ENCODE peak calls at places on chromosomes 1 and 21, in nine cellular contexts. T, M, J, V, O, S, E, Q and X are unnamed samples.

GRCh38 chr1:185440877-185441276 is 123.8 kb upstream of the IVNS1ABP start:
- DNase-seq in S (no peak), Q (no peak), J (no peak), O (no peak), M (no peak), T (peak), V (no peak), E (peak), X (peak)

GRCh38 chr1:173122958-173123852 is 72.5 kb upstream of the TNFSF18 start:
- DNase-seq in S (no peak), J (peak), M (no peak), T (peak), V (peak), E (peak), Q (peak), O (no peak), X (peak)

GRCh38 chr1:109193653-109194590 is 19.8 kb upstream of the SARS1 start:
- DNase-seq in Q (peak), S (peak), O (peak), E (peak), J (no peak), V (peak), M (peak), T (peak), X (peak)

GRCh38 chr1:202964755-202965440 is 2.2 kb downstream of the CYB5R1 start:
- DNase-seq in E (no peak), V (peak), J (no peak), S (no peak), T (no peak), M (no peak), Q (no peak), O (no peak), X (no peak)

GRCh38 chr1:113321761-113322387 is 68.4 kb upstream of the MAGI3 start:
- DNase-seq in S (no peak), T (no peak), O (no peak), M (no peak), Q (no peak), J (no peak), E (no peak), V (no peak), X (no peak)

GRCh38 chr21:42151148-42152074 is 67.5 kb upstream of the ABCG1 start:
- DNase-seq in V (no peak), S (no peak), O (no peak), M (no peak), E (no peak), Q (no peak), J (no peak), T (no peak), X (no peak)

GRCh38 chr1:172417552-172417951 is 2.9 kb upstream of the C1orf105 start:
- DNase-seq in T (peak), S (no peak), M (no peak), E (peak), J (no peak), V (no peak), Q (no peak), O (no peak), X (peak)

GRCh38 chr1:5267603-5268235 is 613.3 kb downstream of the AJAP1 start:
- DNase-seq in M (no peak), V (no peak), Q (no peak), J (no peak), O (no peak), E (no peak), S (no peak), T (no peak), X (no peak)

GRCh38 chr1:212106286-212106792 is 70.8 kb downstream of the DTL start:
- DNase-seq in O (no peak), E (no peak), M (no peak), Q (no peak), J (no peak), S (no peak), T (no peak), V (no peak), X (no peak)

GRCh38 chr21:34122047-34122446 is 48.7 kb downstream of the MRPS6 start:
- DNase-seq in V (no peak), M (no peak), Q (no peak), J (no peak), E (no peak), O (no peak), S (no peak), T (no peak), X (no peak)

GRCh38 chr1:200367841-200368534 is 41.8 kb downstream of the ZNF281 start:
- DNase-seq in O (no peak), E (peak), J (no peak), M (no peak), V (no peak), T (no peak), S (no peak), Q (no peak), X (peak)

GRCh38 chr1:153777648-153778047 is 2.4 kb downstream of the SLC27A3 start:
- DNase-seq in T (no peak), S (no peak), J (no peak), V (no peak), O (no peak), E (no peak), M (no peak), Q (no peak), X (no peak)

GRCh38 chr1:6513296-6513928 is 21.9 kb upstream of the PLEKHG5 start:
- DNase-seq in Q (no peak), J (no peak), S (no peak), E (no peak), V (no peak), M (no peak), O (no peak), T (no peak), X (no peak)

GRCh38 chr1:185733818-185734709 is at the start of gene HMCN1:
- DNase-seq in V (peak), J (no peak), T (peak), E (peak), S (no peak), O (peak), M (no peak), Q (no peak), X (peak)

GRCh38 chr1:3890389-3891328 is 9.4 kb downstream of the C1orf174 start:
- DNase-seq in V (peak), J (no peak), Q (peak), O (no peak), S (no peak), T (no peak), M (peak), E (no peak), X (no peak)

GRCh38 chr1:117661027-117661426 is 55.2 kb downstream of the TENT5C start:
- DNase-seq in M (no peak), Q (peak), E (no peak), O (no peak), T (no peak), V (no peak), J (no peak), S (peak), X (no peak)

GRCh38 chr1:10943991-10944730 is 68.3 kb upstream of the TARDBP start:
- DNase-seq in Q (no peak), O (no peak), V (no peak), J (no peak), T (peak), M (no peak), S (no peak), E (peak), X (peak)

GRCh38 chr1:188169971-188170370 is 1341.2 kb downstream of the PLA2G4A start:
- DNase-seq in V (no peak), S (no peak), Q (no peak), E (no peak), O (no peak), M (no peak), T (no peak), J (no peak), X (no peak)

GRCh38 chr1:189620471-189620870 is 857.2 kb downstream of the BRINP3 start:
- DNase-seq in Q (no peak), E (no peak), O (no peak), V (no peak), S (no peak), T (no peak), M (no peak), J (no peak), X (no peak)

GRCh38 chr1:236075848-236076247 is 11.0 kb upstream of the NID1 start:
- DNase-seq in Q (no peak), S (no peak), T (no peak), E (no peak), J (no peak), O (no peak), M (no peak), V (no peak), X (no peak)

GRCh38 chr1:4483031-4483625 is 171.3 kb upstream of the AJAP1 start:
- DNase-seq in T (no peak), Q (no peak), M (no peak), O (no peak), J (no peak), V (no peak), S (no peak), E (no peak), X (no peak)

GRCh38 chr1:91596474-91596873 is 95.8 kb downstream of the CDC7 start:
- DNase-seq in V (no peak), J (no peak), T (no peak), O (no peak), S (no peak), E (no peak), Q (no peak), M (no peak), X (no peak)

GRCh38 chr1:203934027-203934426 is 72.6 kb downstream of the SNRPE start:
- DNase-seq in S (no peak), Q (no peak), O (no peak), J (no peak), M (no peak), V (no peak), E (no peak), T (no peak), X (peak)

GRCh38 chr1:56029329-56030003 is 549.9 kb downstream of the PLPP3 start:
- DNase-seq in V (no peak), E (no peak), O (no peak), Q (no peak), M (no peak), T (no peak), S (no peak), J (no peak), X (no peak)

GRCh38 chr1:199719156-199719842 is 308.2 kb upstream of the NR5A2 start:
- DNase-seq in O (no peak), T (no peak), M (no peak), E (no peak), S (no peak), V (no peak), J (no peak), Q (no peak), X (no peak)

GRCh38 chr1:23899070-23899469 is 14.1 kb downstream of the CNR2 start:
- DNase-seq in T (no peak), O (no peak), M (no peak), V (no peak), Q (no peak), S (no peak), J (no peak), E (no peak), X (no peak)

GRCh38 chr1:5364591-5364990 is 627.6 kb downstream of the NPHP4 start:
- DNase-seq in Q (no peak), M (no peak), J (no peak), E (no peak), V (no peak), O (no peak), T (no peak), S (no peak), X (no peak)

GRCh38 chr1:81978945-81979344 is 178.2 kb downstream of the ADGRL2 start:
- DNase-seq in M (no peak), Q (no peak), O (no peak), E (no peak), S (no peak), V (no peak), J (no peak), T (no peak), X (no peak)

GRCh38 chr1:109777980-109778625 is 14.4 kb upstream of the EPS8L3 start:
- DNase-seq in V (peak), E (no peak), O (no peak), Q (peak), J (no peak), M (no peak), S (no peak), T (no peak), X (no peak)

GRCh38 chr1:175449306-175449705 is 256.7 kb upstream of the KIAA0040 start:
- DNase-seq in V (no peak), S (no peak), O (no peak), J (no peak), T (no peak), Q (no peak), M (no peak), E (no peak), X (no peak)

GRCh38 chr1:110188116-110188618 is 21.9 kb upstream of the KCNC4 start:
- DNase-seq in V (peak), J (no peak), Q (no peak), S (no peak), O (no peak), M (no peak), E (no peak), T (no peak), X (peak)

GRCh38 chr1:17561561-17561985 is 22.1 kb downstream of the ARHGEF10L start:
- DNase-seq in E (no peak), V (peak), M (no peak), S (no peak), Q (no peak), T (no peak), J (no peak), O (no peak), X (peak)

GRCh38 chr1:84947536-84948410 is 49.1 kb downstream of the MCOLN2 start:
- DNase-seq in J (no peak), E (no peak), T (no peak), O (no peak), S (no peak), V (no peak), Q (no peak), M (no peak), X (no peak)

GRCh38 chr1:169368406-169368769 is 393 bp downstream of the BLZF1 start:
- DNase-seq in S (peak), T (peak), Q (no peak), O (peak), J (no peak), M (no peak), E (no peak), V (no peak), X (no peak)

GRCh38 chr1:236039736-236040670 is 24.9 kb downstream of the NID1 start:
- DNase-seq in O (no peak), Q (no peak), T (no peak), E (no peak), S (no peak), M (no peak), V (no peak), J (no peak), X (no peak)

GRCh38 chr21:46211376-46211775 is 17.2 kb downstream of the LSS start:
- DNase-seq in T (no peak), V (no peak), M (no peak), S (no peak), Q (no peak), E (no peak), J (no peak), O (no peak), X (no peak)

GRCh38 chr21:30193201-30193600 is 22.7 kb downstream of the CLDN8 start:
- DNase-seq in Q (no peak), V (no peak), E (no peak), J (no peak), M (no peak), S (no peak), T (no peak), O (no peak), X (no peak)

GRCh38 chr1:203324103-203325003 is 19.0 kb downstream of the BTG2 start:
- DNase-seq in V (no peak), S (peak), O (no peak), T (no peak), Q (no peak), M (no peak), J (no peak), E (no peak), X (no peak)

GRCh38 chr1:53079251-53079650 is 17.2 kb downstream of the PODN start:
- DNase-seq in J (no peak), V (peak), T (no peak), M (no peak), S (no peak), Q (no peak), O (no peak), E (no peak), X (no peak)

GRCh38 chr1:84108900-84109578 is 35.0 kb upstream of the PRKACB start:
- DNase-seq in V (no peak), O (no peak), E (no peak), M (no peak), T (no peak), Q (no peak), S (no peak), J (no peak), X (no peak)